ENCODE peak calls at places on chromosomes 2 and 18, in nine cellular contexts. One of them, this sample, is unnamed.

GRCh38 chr2:111172666-111173065 is 52.0 kb downstream of the BCL2L11 start:
- DNase-seq in NCI-H1417: no peak
- DNase-seq in central memory CD8-positive, alpha-beta T cell: no peak
- DNase-seq in NCI-H1694 treated with DMSO at 0.1 percent for 48 hours: no peak
- DNase-seq in EL: no peak
- DNase-seq in NCI-H774: no peak
- DNase-seq in COR-L47: no peak
- DNase-seq in central memory CD4-positive, alpha-beta T cell: no peak
- DNase-seq in foreskin fibroblast: no peak
- DNase-seq in this sample: no peak

GRCh38 chr18:9506046-9506792 is 30.9 kb downstream of the RALBP1 start:
- DNase-seq in COR-L47: no peak
- DNase-seq in central memory CD4-positive, alpha-beta T cell: no peak
- DNase-seq in EL: no peak
- DNase-seq in NCI-H774: no peak
- DNase-seq in NCI-H1694 treated with DMSO at 0.1 percent for 48 hours: no peak
- DNase-seq in central memory CD8-positive, alpha-beta T cell: no peak
- DNase-seq in NCI-H1417: no peak
- DNase-seq in foreskin fibroblast: no peak
- DNase-seq in this sample: no peak

GRCh38 chr2:144607899-144608477 is 88.1 kb upstream of the ZEB2 start:
- DNase-seq in EL: no peak
- DNase-seq in NCI-H1694 treated with DMSO at 0.1 percent for 48 hours: no peak
- DNase-seq in NCI-H1417: no peak
- DNase-seq in central memory CD4-positive, alpha-beta T cell: no peak
- DNase-seq in COR-L47: no peak
- DNase-seq in foreskin fibroblast: peak; percentile 53
- DNase-seq in NCI-H774: no peak
- DNase-seq in central memory CD8-positive, alpha-beta T cell: no peak
- DNase-seq in this sample: no peak

GRCh38 chr2:225534697-225535096 is 135.2 kb downstream of the NYAP2 start:
- DNase-seq in NCI-H1417: no peak
- DNase-seq in central memory CD8-positive, alpha-beta T cell: no peak
- DNase-seq in foreskin fibroblast: peak; percentile 7
- DNase-seq in central memory CD4-positive, alpha-beta T cell: no peak
- DNase-seq in NCI-H774: no peak
- DNase-seq in EL: peak; percentile 11
- DNase-seq in NCI-H1694 treated with DMSO at 0.1 percent for 48 hours: no peak
- DNase-seq in COR-L47: no peak
- DNase-seq in this sample: no peak

GRCh38 chr18:49648811-49649210 is 87.0 kb downstream of the LIPG start:
- DNase-seq in NCI-H1694 treated with DMSO at 0.1 percent for 48 hours: no peak
- DNase-seq in central memory CD8-positive, alpha-beta T cell: no peak
- DNase-seq in COR-L47: no peak
- DNase-seq in central memory CD4-positive, alpha-beta T cell: no peak
- DNase-seq in foreskin fibroblast: no peak
- DNase-seq in NCI-H774: no peak
- DNase-seq in NCI-H1417: no peak
- DNase-seq in EL: no peak
- DNase-seq in this sample: no peak

GRCh38 chr2:79627237-79627636 is 114.4 kb downstream of the CTNNA2 start:
- DNase-seq in NCI-H1417: no peak
- DNase-seq in NCI-H1694 treated with DMSO at 0.1 percent for 48 hours: no peak
- DNase-seq in central memory CD4-positive, alpha-beta T cell: no peak
- DNase-seq in central memory CD8-positive, alpha-beta T cell: no peak
- DNase-seq in COR-L47: no peak
- DNase-seq in NCI-H774: no peak
- DNase-seq in foreskin fibroblast: no peak
- DNase-seq in EL: no peak
- DNase-seq in this sample: no peak

GRCh38 chr2:144694456-144694855 is 174.5 kb upstream of the ZEB2 start:
- DNase-seq in central memory CD4-positive, alpha-beta T cell: no peak
- DNase-seq in central memory CD8-positive, alpha-beta T cell: no peak
- DNase-seq in foreskin fibroblast: no peak
- DNase-seq in NCI-H1694 treated with DMSO at 0.1 percent for 48 hours: no peak
- DNase-seq in NCI-H774: no peak
- DNase-seq in COR-L47: no peak
- DNase-seq in NCI-H1417: peak; percentile 72
- DNase-seq in EL: no peak
- DNase-seq in this sample: no peak

GRCh38 chr2:7203056-7203467 is 285.9 kb downstream of the RNF144A start:
- DNase-seq in NCI-H1417: peak; percentile 87
- DNase-seq in foreskin fibroblast: peak; percentile 74
- DNase-seq in central memory CD8-positive, alpha-beta T cell: peak; percentile 35
- DNase-seq in central memory CD4-positive, alpha-beta T cell: peak; percentile 29
- DNase-seq in NCI-H1694 treated with DMSO at 0.1 percent for 48 hours: peak; percentile 92
- DNase-seq in NCI-H774: peak; percentile 52
- DNase-seq in COR-L47: peak; percentile 51
- DNase-seq in EL: peak; percentile 44
- DNase-seq in this sample: no peak

GRCh38 chr2:152400607-152401214 is 65.7 kb downstream of the FMNL2 start:
- DNase-seq in central memory CD8-positive, alpha-beta T cell: no peak
- DNase-seq in NCI-H1694 treated with DMSO at 0.1 percent for 48 hours: no peak
- DNase-seq in NCI-H774: no peak
- DNase-seq in central memory CD4-positive, alpha-beta T cell: no peak
- DNase-seq in COR-L47: no peak
- DNase-seq in foreskin fibroblast: no peak
- DNase-seq in NCI-H1417: no peak
- DNase-seq in EL: peak; percentile 50
- DNase-seq in this sample: no peak

GRCh38 chr18:48915621-48916425 is 34.9 kb downstream of the SMAD7 start:
- DNase-seq in NCI-H774: no peak
- DNase-seq in EL: no peak
- DNase-seq in COR-L47: no peak
- DNase-seq in foreskin fibroblast: no peak
- DNase-seq in central memory CD8-positive, alpha-beta T cell: no peak
- DNase-seq in NCI-H1694 treated with DMSO at 0.1 percent for 48 hours: no peak
- DNase-seq in central memory CD4-positive, alpha-beta T cell: no peak
- DNase-seq in NCI-H1417: no peak
- DNase-seq in this sample: no peak

GRCh38 chr2:220614064-220614463 is 958.0 kb downstream of the EPHA4 start:
- DNase-seq in central memory CD8-positive, alpha-beta T cell: no peak
- DNase-seq in NCI-H1417: no peak
- DNase-seq in NCI-H774: no peak
- DNase-seq in EL: no peak
- DNase-seq in NCI-H1694 treated with DMSO at 0.1 percent for 48 hours: no peak
- DNase-seq in central memory CD4-positive, alpha-beta T cell: no peak
- DNase-seq in COR-L47: no peak
- DNase-seq in foreskin fibroblast: no peak
- DNase-seq in this sample: no peak

GRCh38 chr2:38187416-38188127 is 111.6 kb upstream of the CYP1B1 start:
- DNase-seq in central memory CD4-positive, alpha-beta T cell: no peak
- DNase-seq in COR-L47: no peak
- DNase-seq in EL: peak; percentile 42
- DNase-seq in central memory CD8-positive, alpha-beta T cell: no peak
- DNase-seq in NCI-H774: peak; percentile 67
- DNase-seq in foreskin fibroblast: peak; percentile 94
- DNase-seq in NCI-H1694 treated with DMSO at 0.1 percent for 48 hours: no peak
- DNase-seq in NCI-H1417: peak; percentile 49
- DNase-seq in this sample: no peak

GRCh38 chr18:57107141-57107832 is 39.6 kb upstream of the BOD1L2 start:
- DNase-seq in EL: peak; percentile 22
- DNase-seq in COR-L47: no peak
- DNase-seq in NCI-H774: no peak
- DNase-seq in NCI-H1694 treated with DMSO at 0.1 percent for 48 hours: no peak
- DNase-seq in foreskin fibroblast: peak; percentile 47
- DNase-seq in central memory CD4-positive, alpha-beta T cell: no peak
- DNase-seq in NCI-H1417: no peak
- DNase-seq in central memory CD8-positive, alpha-beta T cell: no peak
- DNase-seq in this sample: no peak

GRCh38 chr2:231482806-231483391 is 18.6 kb upstream of the NCL start:
- DNase-seq in NCI-H774: peak; percentile 62
- DNase-seq in central memory CD8-positive, alpha-beta T cell: peak; percentile 58
- DNase-seq in EL: peak; percentile 65
- DNase-seq in NCI-H1694 treated with DMSO at 0.1 percent for 48 hours: peak; percentile 17
- DNase-seq in COR-L47: no peak
- DNase-seq in NCI-H1417: peak; percentile 11
- DNase-seq in foreskin fibroblast: peak; percentile 82
- DNase-seq in central memory CD4-positive, alpha-beta T cell: peak; percentile 58
- DNase-seq in this sample: peak; percentile 17

GRCh38 chr2:172416447-172417058 is 10.8 kb upstream of the ITGA6 start:
- DNase-seq in NCI-H774: no peak
- DNase-seq in NCI-H1417: no peak
- DNase-seq in central memory CD4-positive, alpha-beta T cell: no peak
- DNase-seq in NCI-H1694 treated with DMSO at 0.1 percent for 48 hours: no peak
- DNase-seq in COR-L47: no peak
- DNase-seq in EL: no peak
- DNase-seq in foreskin fibroblast: no peak
- DNase-seq in central memory CD8-positive, alpha-beta T cell: no peak
- DNase-seq in this sample: no peak

GRCh38 chr2:85106489-85107180 is 26.6 kb upstream of the TCF7L1 start:
- DNase-seq in NCI-H774: no peak
- DNase-seq in EL: peak; percentile 90
- DNase-seq in foreskin fibroblast: peak; percentile 48
- DNase-seq in COR-L47: no peak
- DNase-seq in NCI-H1694 treated with DMSO at 0.1 percent for 48 hours: no peak
- DNase-seq in NCI-H1417: no peak
- DNase-seq in central memory CD4-positive, alpha-beta T cell: no peak
- DNase-seq in central memory CD8-positive, alpha-beta T cell: no peak
- DNase-seq in this sample: peak; percentile 91

GRCh38 chr2:28452534-28453081 is 43.3 kb upstream of the PLB1 start:
- DNase-seq in NCI-H1694 treated with DMSO at 0.1 percent for 48 hours: peak; percentile 13
- DNase-seq in EL: peak; percentile 58
- DNase-seq in COR-L47: peak; percentile 25
- DNase-seq in central memory CD4-positive, alpha-beta T cell: peak; percentile 56
- DNase-seq in foreskin fibroblast: peak; percentile 75
- DNase-seq in NCI-H1417: peak; percentile 69
- DNase-seq in central memory CD8-positive, alpha-beta T cell: peak; percentile 80
- DNase-seq in NCI-H774: no peak
- DNase-seq in this sample: no peak

GRCh38 chr18:49510393-49511115 is 23.5 kb upstream of the C18orf32 start:
- DNase-seq in foreskin fibroblast: peak; percentile 81
- DNase-seq in central memory CD4-positive, alpha-beta T cell: peak; percentile 37
- DNase-seq in central memory CD8-positive, alpha-beta T cell: peak; percentile 45
- DNase-seq in COR-L47: peak; percentile 90
- DNase-seq in NCI-H1694 treated with DMSO at 0.1 percent for 48 hours: peak; percentile 49
- DNase-seq in NCI-H1417: peak; percentile 89
- DNase-seq in EL: peak; percentile 55
- DNase-seq in NCI-H774: peak; percentile 80
- DNase-seq in this sample: no peak